ENCODE peak calls at places on chromosomes 1 and 21, in ten cellular contexts. E is left ventricle myocardium inferior, B is thyroid gland, Q is fibroblast of lung, H is sigmoid colon, T is neural progenitor cell, D is osteocyte, J is nephron progenitor cell, Y is foreskin keratinocyte, G is WTC11. K is an unnamed sample.

GRCh38 chr1:53956308-53957168 is 10.4 kb downstream of the LRRC42 start:
- DNase-seq in E (no peak), Y (peak; percentile 37), J (no peak), G (no peak), D (no peak), H (no peak), B (no peak), Q (no peak), T (no peak), K (no peak)

GRCh38 chr1:183234660-183235476 is 48.8 kb downstream of the LAMC2 start:
- DNase-seq in H (peak; percentile 92), E (peak; percentile 56), D (peak; percentile 90), Q (peak; percentile 98), B (peak; percentile 87), Y (peak; percentile 96), G (peak; percentile 56), T (peak; percentile 85), J (peak; percentile 61), K (peak; percentile 49)

GRCh38 chr1:58898739-58899580 is 115.1 kb upstream of the JUN start:
- DNase-seq in B (peak; percentile 24), H (no peak), D (no peak), J (peak; percentile 50), G (no peak), Y (no peak), T (no peak), Q (no peak), E (peak; percentile 67), K (peak; percentile 85)

GRCh38 chr1:22414244-22414751 is 37.4 kb upstream of the ZBTB40 start:
- DNase-seq in Q (peak; percentile 4), B (peak; percentile 93), H (no peak), D (no peak), E (no peak), J (no peak), Y (no peak), G (no peak), T (no peak), K (no peak)

GRCh38 chr1:39695011-39695410 is 3.8 kb upstream of the HPCAL4 start:
- DNase-seq in E (no peak), T (no peak), G (no peak), J (no peak), D (no peak), H (no peak), B (no peak), Q (peak; percentile 14), Y (no peak), K (no peak)

GRCh38 chr21:17674106-17674505 is 61.4 kb upstream of the BTG3 start:
- DNase-seq in E (no peak), Y (no peak), Q (no peak), T (no peak), D (no peak), H (no peak), G (no peak), B (no peak), J (no peak), K (no peak)

GRCh38 chr1:55869050-55869449 is 653.9 kb upstream of the USP24 start:
- DNase-seq in Q (peak; percentile 32), E (peak; percentile 51), H (no peak), B (peak; percentile 97), J (no peak), G (no peak), Y (no peak), T (no peak), D (no peak), K (no peak)

GRCh38 chr1:118115567-118116272 is 69.3 kb downstream of the SPAG17 start:
- DNase-seq in E (no peak), T (no peak), G (no peak), J (no peak), B (no peak), Y (peak; percentile 44), H (no peak), Q (peak; percentile 64), D (no peak), K (no peak)

GRCh38 chr21:26061437-26061836 is 109.1 kb downstream of the APP start:
- DNase-seq in E (no peak), H (no peak), J (no peak), D (no peak), Y (no peak), B (no peak), T (no peak), Q (peak; percentile 6), G (no peak), K (no peak)

GRCh38 chr1:37544530-37544929 is 9.6 kb downstream of the SNIP1 start:
- DNase-seq in J (no peak), E (no peak), G (no peak), D (no peak), H (no peak), B (no peak), T (no peak), Q (no peak), Y (no peak), K (no peak)

GRCh38 chr1:50493710-50494109 is 70.5 kb upstream of the DMRTA2 start:
- DNase-seq in G (no peak), Q (no peak), D (no peak), H (no peak), E (no peak), Y (no peak), J (no peak), B (no peak), T (no peak), K (no peak)
- TF ChIP-seq CTCF in G (no peak), Q (no peak), D (no peak), H (no peak), E (no peak), Y (no peak), J (no peak), B (no peak), T (no peak), K (no peak)

GRCh38 chr21:31781737-31782136 is 49.8 kb upstream of the SCAF4 start:
- DNase-seq in Q (peak; percentile 30), T (no peak), H (peak; percentile 66), J (no peak), D (no peak), B (peak; percentile 34), Y (peak; percentile 39), G (no peak), E (peak; percentile 33), K (no peak)

GRCh38 chr21:31788581-31788980 is 56.7 kb upstream of the SCAF4 start:
- DNase-seq in D (no peak), J (no peak), Q (no peak), Y (no peak), B (no peak), T (no peak), E (no peak), G (no peak), H (no peak), K (no peak)

GRCh38 chr21:31780944-31781343 is 49.0 kb upstream of the SCAF4 start:
- DNase-seq in Q (no peak), H (no peak), G (no peak), J (no peak), T (no peak), B (no peak), E (no peak), Y (peak; percentile 65), D (no peak), K (no peak)

GRCh38 chr21:31786164-31786920 is 54.4 kb upstream of the SCAF4 start:
- DNase-seq in H (no peak), Y (no peak), D (no peak), E (no peak), G (no peak), Q (no peak), T (no peak), J (no peak), B (peak; percentile 22), K (no peak)
- TF ChIP-seq CTCF in H (no peak), Y (no peak), D (no peak), E (no peak), G (no peak), Q (no peak), T (no peak), J (no peak), B (no peak), K (peak; percentile 6)

GRCh38 chr1:200260587-200261335 is 149.1 kb downstream of the ZNF281 start:
- DNase-seq in G (no peak), J (no peak), Y (no peak), D (no peak), Q (no peak), B (no peak), T (no peak), E (no peak), H (no peak), K (no peak)

GRCh38 chr1:200263203-200263602 is 146.6 kb downstream of the ZNF281 start:
- DNase-seq in G (no peak), Y (no peak), T (no peak), Q (no peak), H (no peak), B (no peak), E (no peak), J (no peak), D (no peak), K (no peak)

GRCh38 chr1:200258447-200259375 is 151.1 kb downstream of the ZNF281 start:
- DNase-seq in J (no peak), Y (no peak), T (no peak), H (no peak), E (no peak), Q (no peak), G (no peak), D (no peak), B (no peak), K (no peak)

GRCh38 chr1:200266871-200267270 is 143.0 kb downstream of the ZNF281 start:
- DNase-seq in T (no peak), H (no peak), E (no peak), G (no peak), J (no peak), B (no peak), D (no peak), Y (no peak), Q (no peak), K (no peak)

DNA sequence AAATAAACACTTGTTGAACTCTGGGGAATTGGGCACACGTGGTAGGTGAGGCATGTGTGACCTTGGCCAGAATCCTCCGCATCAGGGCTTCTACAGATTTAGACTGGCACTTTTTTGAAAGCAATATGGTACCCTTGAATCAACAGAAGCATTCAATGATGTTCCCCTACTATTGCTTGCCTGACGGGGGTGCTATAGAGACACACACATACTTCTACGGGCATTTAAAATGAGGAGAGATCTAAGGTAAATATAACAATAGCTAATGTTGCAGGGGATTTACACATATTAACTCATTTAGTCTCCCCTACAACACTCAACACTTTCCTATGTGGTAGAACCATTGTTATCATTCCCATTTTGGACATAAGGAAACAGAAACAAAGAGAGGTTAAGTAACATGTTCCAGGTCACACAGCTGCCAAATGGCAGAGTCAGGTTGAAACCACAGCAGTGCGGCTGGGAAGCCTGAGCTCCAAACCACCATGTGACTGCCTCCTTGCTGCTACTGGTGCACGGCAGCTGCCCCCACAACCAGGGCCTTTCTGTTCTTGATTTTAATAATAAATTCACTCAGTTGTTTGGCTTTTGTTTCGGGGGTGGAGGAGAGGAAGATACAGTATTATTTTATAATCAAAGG is 147.4 kb downstream of the ZNF281 start:
- DNase-seq in Q (no peak), Y (no peak), B (no peak), J (no peak), T (no peak), E (no peak), H (no peak), G (no peak), D (no peak), K (no peak)
- TF ChIP-seq CTCF in Q (no peak), Y (peak; percentile 32), B (no peak), J (no peak), T (no peak), E (no peak), H (no peak), G (peak; percentile 32), D (no peak), K (no peak)

DNA sequence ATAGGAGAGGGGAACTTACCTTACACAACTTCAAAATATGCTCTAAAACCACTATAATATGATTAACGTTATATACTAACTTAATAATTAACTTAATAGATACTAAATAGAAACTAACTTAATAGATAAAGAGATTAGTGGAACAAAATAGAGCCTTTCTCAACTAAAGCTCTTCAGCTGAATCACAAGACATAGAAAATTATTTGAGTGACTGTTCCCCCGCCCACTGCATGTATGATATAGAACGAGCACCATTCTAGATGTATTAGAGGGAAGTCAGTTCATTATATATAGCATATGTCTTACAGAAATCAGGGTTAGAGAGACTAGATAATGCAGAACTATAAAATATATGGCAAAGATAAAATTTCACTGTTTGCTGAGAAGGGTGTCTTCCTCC is 16.3 kb downstream of the LYPLAL1 start:
- DNase-seq in D (no peak), E (no peak), Q (no peak), J (no peak), B (no peak), H (no peak), G (no peak), T (no peak), Y (no peak), K (no peak)
- TF ChIP-seq CTCF in D (no peak), E (no peak), Q (no peak), J (no peak), B (no peak), H (no peak), G (no peak), T (no peak), Y (no peak), K (no peak)